ENCODE peak calls at places on chromosomes 12 and 14, in nine cellular contexts. Z is dermis blood vessel endothelial cell; O is activated T-helper 9 cell treated with anti-CD3 and anti-CD28 coated beads, Interleukin-2, amount 50 U/mL, for 16 hours; H is CD8-positive, alpha-beta memory T cell; J is ovary; C is stimulated activated effector memory CD8-positive, alpha-beta T cell treated with anti-CD3 and anti-CD28 coated beads, Interleukin-12 subunit alpha, Interleukin-12 subunit beta, amount 100 ng/mL, for 72 hours; Y is GM04504; E is DMS 273 treated with DMSO at 0.1 percent for 48 hours; P is heart right ventricle. T is an unnamed sample.

GRCh38 chr14:74207943-74208342 is 31.3 kb upstream of the VSX2 start:
- DNase-seq in Z (peak), O (no peak), H (no peak), J (no peak), C (no peak), Y (no peak), E (no peak), P (no peak), T (no peak)

GRCh38 chr12:84653482-84653881 is 259.1 kb downstream of the SLC6A15 start:
- DNase-seq in Z (no peak), O (no peak), H (no peak), J (no peak), C (no peak), Y (no peak), E (no peak), P (no peak), T (no peak)

GRCh38 chr14:33951183-33951840 is 438 bp upstream of the EGLN3 start:
- DNase-seq in Z (no peak), O (no peak), H (no peak), J (no peak), C (no peak), Y (no peak), E (no peak), P (no peak), T (no peak)

GRCh38 chr12:92221916-92222315 is 76.3 kb upstream of the BTG1 start:
- DNase-seq in Z (no peak), O (no peak), H (no peak), J (no peak), C (no peak), Y (no peak), E (no peak), P (no peak), T (no peak)

GRCh38 chr12:28708918-28709371 is 440.1 kb upstream of the FAR2 start:
- DNase-seq in Z (no peak), O (no peak), H (no peak), J (no peak), C (no peak), Y (peak), E (no peak), P (no peak), T (no peak)

GRCh38 chr14:100476012-100476822 is 111.0 kb downstream of the BEGAIN start:
- DNase-seq in Z (peak), O (no peak), H (no peak), J (no peak), C (peak), Y (peak), E (no peak), P (no peak), T (no peak)

GRCh38 chr14:92993302-92993701 is 70.4 kb downstream of the CHGA start:
- DNase-seq in Z (no peak), O (no peak), H (no peak), J (peak), C (no peak), Y (no peak), E (no peak), P (peak), T (peak)

GRCh38 chr12:82866227-82866803 is 179.6 kb downstream of the TMTC2 start:
- DNase-seq in Z (no peak), O (no peak), H (no peak), J (no peak), C (no peak), Y (no peak), E (no peak), P (no peak), T (no peak)

GRCh38 chr12:132560831-132561783 is 49.3 kb downstream of the LRCOL1 start:
- DNase-seq in Z (peak), O (peak), H (peak), J (peak), C (peak), Y (no peak), E (peak), P (peak), T (no peak)

GRCh38 chr12:26573212-26573909 is 259.6 kb downstream of the ITPR2 start:
- DNase-seq in Z (no peak), O (no peak), H (no peak), J (no peak), C (no peak), Y (no peak), E (no peak), P (no peak), T (no peak)

GRCh38 chr12:106131671-106132070 is 7.1 kb downstream of the NUAK1 start:
- DNase-seq in Z (no peak), O (no peak), H (no peak), J (peak), C (no peak), Y (no peak), E (no peak), P (no peak), T (no peak)

GRCh38 chr14:81162941-81163340 is 57.8 kb downstream of the GTF2A1 start:
- DNase-seq in Z (no peak), O (no peak), H (no peak), J (no peak), C (no peak), Y (no peak), E (no peak), P (no peak), T (no peak)

GRCh38 chr12:115174928-115175327 is 491.0 kb upstream of the TBX3 start:
- DNase-seq in Z (no peak), O (no peak), H (no peak), J (peak), C (no peak), Y (no peak), E (no peak), P (peak), T (no peak)

GRCh38 chr12:12612403-12612802 is 727 bp downstream of the CREBL2 start:
- DNase-seq in Z (peak), O (no peak), H (no peak), J (no peak), C (no peak), Y (peak), E (peak), P (peak), T (no peak)

GRCh38 chr12:6921539-6921938 is 6.2 kb upstream of the ATN1 start:
- DNase-seq in Z (no peak), O (no peak), H (no peak), J (peak), C (no peak), Y (no peak), E (no peak), P (no peak), T (no peak)

GRCh38 chr12:43238281-43238680 is 313.7 kb downstream of the ADAMTS20 start:
- DNase-seq in Z (peak), O (no peak), H (no peak), J (no peak), C (no peak), Y (no peak), E (no peak), P (no peak), T (no peak)

GRCh38 chr14:26738571-26738970 is 140.7 kb upstream of the NOVA1 start:
- DNase-seq in Z (no peak), O (no peak), H (no peak), J (no peak), C (no peak), Y (no peak), E (no peak), P (no peak), T (no peak)

GRCh38 chr12:25972783-25973182 is 14.3 kb downstream of the RASSF8 start:
- DNase-seq in Z (no peak), O (no peak), H (no peak), J (no peak), C (no peak), Y (no peak), E (no peak), P (no peak), T (no peak)

GRCh38 chr12:43104524-43104923 is 447.5 kb downstream of the ADAMTS20 start:
- DNase-seq in Z (no peak), O (no peak), H (no peak), J (no peak), C (no peak), Y (no peak), E (no peak), P (no peak), T (no peak)

GRCh38 chr12:104672501-104673265 is 215.9 kb downstream of the CHST11 start:
- DNase-seq in Z (peak), O (no peak), H (no peak), J (no peak), C (no peak), Y (no peak), E (no peak), P (peak), T (no peak)

GRCh38 chr14:55245657-55246268 is 25.5 kb upstream of the FBXO34 start:
- DNase-seq in Z (peak), O (no peak), H (no peak), J (no peak), C (no peak), Y (peak), E (no peak), P (no peak), T (no peak)

GRCh38 chr14:22848391-22849164 is 12.2 kb downstream of the MMP14 start:
- DNase-seq in Z (peak), O (no peak), H (peak), J (peak), C (no peak), Y (peak), E (no peak), P (peak), T (no peak)

GRCh38 chr14:65879218-65880009 is 466.9 kb downstream of the FUT8 start:
- DNase-seq in Z (peak), O (no peak), H (no peak), J (no peak), C (no peak), Y (peak), E (no peak), P (no peak), T (no peak)

GRCh38 chr14:67502867-67503266 is 14.3 kb upstream of the TMEM229B start:
- DNase-seq in Z (no peak), O (no peak), H (no peak), J (no peak), C (no peak), Y (no peak), E (no peak), P (no peak), T (no peak)

GRCh38 chr12:73719223-73719622 is 818.4 kb upstream of the ATXN7L3B start:
- DNase-seq in Z (no peak), O (no peak), H (no peak), J (no peak), C (no peak), Y (no peak), E (no peak), P (no peak), T (no peak)

GRCh38 chr12:32089156-32089950 is 17.3 kb upstream of the BICD1 start:
- DNase-seq in Z (no peak), O (no peak), H (no peak), J (no peak), C (no peak), Y (no peak), E (no peak), P (no peak), T (no peak)

GRCh38 chr14:36423430-36423829 is 96.6 kb downstream of the NKX2-1 start:
- DNase-seq in Z (no peak), O (no peak), H (no peak), J (no peak), C (no peak), Y (no peak), E (no peak), P (no peak), T (no peak)

GRCh38 chr14:94153750-94154350 is 20.3 kb upstream of the PPP4R4 start:
- DNase-seq in Z (no peak), O (no peak), H (no peak), J (no peak), C (no peak), Y (no peak), E (no peak), P (no peak), T (no peak)